ENCODE peak calls at places on chromosomes 3 and 15, in nine cellular contexts. J is naive thymus-derived CD8-positive, alpha-beta T cell; B is WTC11; X is NAMALWA; W is GM23338; D is stimulated activated CD4-positive, alpha-beta T cell treated with anti-CD3 and anti-CD28 coated beads, Interleukin-15, amount 100 ng/mL, for 1 hour; R is Right ventricle myocardium superior; T is pulmonary artery endothelial cell; F is A549. N is an unnamed sample.
A peak's percentile ranks its signal among the peaks of the same experiment; 100 is the strongest.

GRCh38 chr3:65851827-65852226 is 186.9 kb downstream of the MAGI1 start:
- DNase-seq in J (no peak), B (no peak), X (no peak), W (no peak), D (no peak), R (no peak), T (no peak), F (no peak), N (no peak)

GRCh38 chr3:81485444-81485865 is 276.0 kb downstream of the GBE1 start:
- DNase-seq in J (no peak), B (no peak), X (peak; percentile 6), W (no peak), D (no peak), R (no peak), T (peak; percentile 68), F (no peak), N (no peak)

GRCh38 chr3:162643245-162643644 is 1146.6 kb downstream of the OTOL1 start:
- DNase-seq in J (no peak), B (no peak), X (no peak), W (no peak), D (no peak), R (no peak), T (no peak), F (no peak), N (no peak)

GRCh38 chr15:67146875-67147381 is 81.5 kb downstream of the SMAD3 start:
- DNase-seq in J (no peak), B (no peak), X (no peak), W (peak; percentile 55), D (no peak), R (peak; percentile 46), T (peak; percentile 87), F (peak; percentile 89), N (no peak)

GRCh38 chr15:77702211-77702957 is 69.7 kb upstream of the LINGO1 start:
- DNase-seq in J (no peak), B (peak; percentile 80), X (peak; percentile 32), W (peak; percentile 93), D (no peak), R (no peak), T (no peak), F (peak; percentile 52), N (peak; percentile 87)

GRCh38 chr15:100060276-100060926 is 281.4 kb downstream of the ADAMTS17 start:
- DNase-seq in J (no peak), B (no peak), X (no peak), W (no peak), D (no peak), R (no peak), T (no peak), F (no peak), N (no peak)

GRCh38 chr3:197083486-197083885 is 53.9 kb upstream of the MELTF start:
- DNase-seq in J (no peak), B (no peak), X (no peak), W (no peak), D (no peak), R (no peak), T (no peak), F (peak; percentile 2), N (no peak)

GRCh38 chr3:58334013-58334321 is 1.3 kb downstream of the PXK start:
- DNase-seq in J (no peak), B (no peak), X (peak; percentile 29), W (no peak), D (no peak), R (no peak), T (no peak), F (no peak), N (no peak)

GRCh38 chr15:96560246-96560895 is 229.9 kb downstream of the NR2F2 start:
- DNase-seq in J (no peak), B (no peak), X (no peak), W (no peak), D (no peak), R (no peak), T (no peak), F (no peak), N (no peak)

GRCh38 chr3:51384145-51384729 is 854 bp upstream of the MANF start:
- DNase-seq in J (peak; percentile 37), B (no peak), X (no peak), W (peak; percentile 43), D (peak; percentile 19), R (peak; percentile 65), T (no peak), F (no peak), N (no peak)

GRCh38 chr3:71130516-71131384 is 452.8 kb downstream of the FOXP1 start:
- DNase-seq in J (peak; percentile 78), B (no peak), X (peak; percentile 78), W (peak; percentile 70), D (peak; percentile 39), R (peak; percentile 74), T (no peak), F (no peak), N (no peak)

GRCh38 chr3:30662836-30663235 is 56.4 kb downstream of the TGFBR2 start:
- DNase-seq in J (no peak), B (no peak), X (no peak), W (no peak), D (no peak), R (no peak), T (no peak), F (no peak), N (no peak)

GRCh38 chr3:124258057-124258500 is 266.2 kb upstream of the ROPN1 start:
- DNase-seq in J (no peak), B (no peak), X (no peak), W (no peak), D (no peak), R (no peak), T (no peak), F (no peak), N (no peak)

GRCh38 chr3:127424766-127425504 is 137.1 kb upstream of the PRR20G start:
- DNase-seq in J (no peak), B (no peak), X (no peak), W (no peak), D (no peak), R (no peak), T (no peak), F (no peak), N (peak; percentile 25)

GRCh38 chr3:132210476-132211346 is 106.5 kb upstream of the ACP3 start:
- DNase-seq in J (no peak), B (peak; percentile 77), X (peak; percentile 47), W (peak; percentile 86), D (no peak), R (no peak), T (no peak), F (peak; percentile 19), N (peak; percentile 63)

N was measured in H9.